ENCODE peak calls at places on chromosomes 6 and 20, in nine cellular contexts. N is substantia nigra; K is stimulated activated CD4-positive, alpha-beta T cell treated with anti-CD3 and anti-CD28 coated beads, Interleukin-15, amount 100 ng/mL, for 24 hours; O is NCI-H1436 treated with DMSO at 0.1 percent for 48 hours; J is HepG2; T is pancreas; D is AG09309; M is uterus; W is posterior cingulate gyrus. P is an unnamed sample.

GRCh38 chr20:59024111-59024530 is 4.9 kb downstream of the TUBB1 start:
- DNase-seq in T (peak; percentile 66), O (no peak), D (no peak), M (no peak), W (no peak), K (peak; percentile 1), N (no peak), J (no peak), P (no peak)

GRCh38 chr6:108734336-108734922 is 113.8 kb upstream of the ARMC2 start:
- DNase-seq in T (no peak), O (no peak), J (no peak), K (no peak), D (no peak), M (no peak), W (no peak), N (no peak), P (no peak)

GRCh38 chr6:102662851-102663250 is 1269.3 kb downstream of the GRIK2 start:
- DNase-seq in K (no peak), M (no peak), N (no peak), T (no peak), O (no peak), J (no peak), W (no peak), D (no peak), P (no peak)

GRCh38 chr20:46438156-46438750 is 31.8 kb upstream of the ELMO2 start:
- DNase-seq in D (no peak), J (peak; percentile 50), T (no peak), K (peak; percentile 5), N (peak; percentile 51), M (no peak), W (peak; percentile 77), O (no peak), P (peak; percentile 6)

GRCh38 chr20:32972181-32973076 is 31.8 kb downstream of the SUN5 start:
- DNase-seq in W (no peak), K (peak; percentile 85), D (no peak), M (no peak), J (no peak), O (no peak), T (peak; percentile 28), N (no peak), P (peak; percentile 80)

GRCh38 chr6:39156763-39157162 is 41.8 kb upstream of the SAYSD1 start:
- DNase-seq in O (no peak), D (no peak), T (no peak), W (no peak), N (no peak), J (no peak), K (no peak), M (no peak), P (no peak)

GRCh38 chr6:138465007-138465645 is 34.2 kb downstream of the NHSL1 start:
- DNase-seq in W (no peak), J (peak; percentile 61), K (peak; percentile 2), M (no peak), N (no peak), D (peak; percentile 84), T (no peak), O (no peak), P (no peak)

GRCh38 chr20:19688031-19688806 is 69.8 kb upstream of the RIN2 start:
- DNase-seq in W (peak; percentile 90), N (peak; percentile 74), D (peak; percentile 89), M (peak; percentile 57), K (no peak), O (no peak), T (peak; percentile 71), J (peak; percentile 63), P (no peak)

GRCh38 chr20:63224272-63225081 is 8.5 kb upstream of the YTHDF1 start:
- DNase-seq in K (no peak), D (no peak), J (peak; percentile 56), W (no peak), N (peak; percentile 17), O (no peak), M (peak; percentile 37), T (peak; percentile 87), P (no peak)

GRCh38 chr6:160293844-160294243 is 35.2 kb upstream of the SLC22A2 start:
- DNase-seq in N (no peak), T (no peak), M (no peak), K (no peak), W (no peak), D (no peak), O (no peak), J (no peak), P (no peak)

GRCh38 chr6:85126448-85127178 is 323.3 kb upstream of the NT5E start:
- DNase-seq in M (peak; percentile 28), T (no peak), D (peak; percentile 55), W (peak; percentile 67), J (peak; percentile 52), K (peak; percentile 8), O (no peak), N (peak; percentile 24), P (no peak)

GRCh38 chr6:38131527-38131965 is 312.0 kb downstream of the ZFAND3 start:
- DNase-seq in K (peak; percentile 29), T (no peak), M (no peak), J (no peak), D (peak; percentile 87), O (no peak), N (no peak), W (no peak), P (no peak)

GRCh38 chr6:34189806-34190503 is 44.1 kb upstream of the GRM4 start:
- DNase-seq in M (no peak), O (no peak), J (peak; percentile 41), D (no peak), W (no peak), T (no peak), K (peak; percentile 60), N (peak; percentile 7), P (no peak)

GRCh38 chr20:45970646-45971424 is 1.2 kb downstream of the ZNF335 start:
- DNase-seq in D (no peak), O (no peak), N (no peak), J (no peak), T (peak; percentile 89), K (peak; percentile 37), M (no peak), W (no peak), P (no peak)

GRCh38 chr20:22652685-22653568 is 68.6 kb upstream of the FOXA2 start:
- DNase-seq in N (no peak), M (no peak), O (no peak), T (no peak), K (no peak), D (no peak), J (no peak), W (no peak), P (no peak)

GRCh38 chr6:63676412-63677114 is 41.0 kb downstream of the PHF3 start:
- DNase-seq in O (no peak), M (no peak), D (no peak), W (no peak), T (no peak), J (no peak), K (no peak), N (no peak), P (no peak)

GRCh38 chr20:48002517-48002970 is 217.3 kb upstream of the SULF2 start:
- DNase-seq in J (no peak), T (no peak), K (no peak), M (no peak), O (no peak), N (no peak), W (no peak), D (no peak), P (no peak)

GRCh38 chr6:89782222-89782621 is 37.4 kb downstream of the MDN1 start:
- DNase-seq in T (no peak), D (no peak), O (no peak), K (no peak), M (no peak), J (no peak), N (no peak), W (no peak), P (no peak)

GRCh38 chr6:83008631-83009030 is 57.0 kb downstream of the UBE3D start:
- DNase-seq in T (no peak), N (no peak), D (no peak), O (no peak), W (no peak), M (no peak), J (no peak), K (no peak), P (no peak)

GRCh38 chr20:46694484-46694883 is 5.2 kb upstream of the TP53RK start:
- DNase-seq in T (no peak), J (no peak), W (no peak), K (no peak), D (no peak), O (no peak), N (no peak), M (no peak), P (no peak)

GRCh38 chr6:31765910-31766794 is 3.7 kb downstream of the SAPCD1 start:
- DNase-seq in J (peak; percentile 67), W (peak; percentile 65), O (no peak), M (no peak), N (no peak), K (no peak), T (peak; percentile 70), D (no peak), P (no peak)

GRCh38 chr6:70282906-70283461 is 19.9 kb downstream of the COL9A1 start:
- DNase-seq in M (no peak), K (no peak), O (no peak), W (no peak), T (peak; percentile 46), D (no peak), N (no peak), J (no peak), P (no peak)

GRCh38 chr6:25360611-25361010 is 81.4 kb downstream of the CARMIL1 start:
- DNase-seq in O (no peak), J (no peak), N (no peak), T (no peak), D (peak; percentile 34), W (no peak), M (no peak), K (no peak), P (no peak)

GRCh38 chr20:46217583-46217982 is 90.7 kb downstream of the CDH22 start:
- DNase-seq in O (no peak), T (no peak), N (no peak), K (no peak), M (no peak), W (no peak), J (no peak), D (no peak), P (no peak)

GRCh38 chr20:36493801-36494114 is 47.6 kb upstream of the MYL9 start:
- DNase-seq in N (peak; percentile 55), M (peak; percentile 71), K (no peak), J (no peak), D (peak; percentile 65), W (no peak), O (no peak), T (no peak), P (no peak)

GRCh38 chr20:40339661-40340449 is 349.2 kb downstream of the MAFB start:
- DNase-seq in J (no peak), O (no peak), W (no peak), D (no peak), N (peak; percentile 11), M (no peak), T (no peak), K (no peak), P (no peak)

GRCh38 chr6:14880052-14880451 is 365.8 kb upstream of the JARID2 start:
- DNase-seq in J (no peak), K (no peak), N (peak; percentile 27), D (no peak), T (no peak), W (peak; percentile 57), M (no peak), O (no peak), P (no peak)

GRCh38 chr6:33886673-33887144 is 82.9 kb upstream of the MLN start:
- DNase-seq in M (peak; percentile 83), N (no peak), W (no peak), O (no peak), K (peak; percentile 43), T (no peak), D (peak; percentile 72), J (no peak), P (peak; percentile 8)

GRCh38 chr20:35724321-35725230 is 17.5 kb downstream of the RBM39 start:
- DNase-seq in W (no peak), D (no peak), K (no peak), T (no peak), O (no peak), M (no peak), N (no peak), J (no peak), P (no peak)

GRCh38 chr6:130679684-130680083 is 147.5 kb upstream of the SMLR1 start:
- DNase-seq in K (no peak), N (no peak), M (no peak), J (no peak), W (no peak), T (no peak), D (no peak), O (no peak), P (no peak)

GRCh38 chr6:145814035-145814500 is 527 bp downstream of the FBXO30 start:
- DNase-seq in K (peak; percentile 38), N (no peak), O (no peak), T (peak; percentile 74), M (no peak), J (peak; percentile 54), W (peak; percentile 69), D (peak; percentile 3), P (peak; percentile 4)

P was measured in effector CD4-positive, alpha-beta T cell.